ENCODE peak calls at places on chromosomes 3 and 15, in five cellular contexts. L is CD8-positive, alpha-beta T cell; P is right cardiac atrium; M is naive thymus-derived CD4-positive, alpha-beta T cell; H is brain microvascular endothelial cell. A is an unnamed sample. For H3K27me3, the result is how much of the 10 kb centered on the place peaks cover.

GRCh38 chr3:101848326-101848725 is 988 bp upstream of the NFKBIZ start:
- DNase-seq in L (no peak), P (no peak), M (no peak), H (no peak), A (no peak)

GRCh38 chr3:17090271-17090992 is 205.7 kb downstream of the PLCL2 start:
- DNase-seq in L (no peak), P (no peak), M (no peak), H (no peak), A (no peak)

GRCh38 chr3:122183893-122184590 is 574 bp downstream of the CASR start:
- DNase-seq in L (no peak), P (peak), M (no peak), H (no peak), A (no peak)

GRCh38 chr3:19148768-19149091 is 420 bp downstream of the KCNH8 start:
- DNase-seq in L (no peak), P (no peak), M (peak), H (no peak), A (no peak)

GRCh38 chr3:179321585-179322322 is 1.1 kb upstream of the ZNF639 start:
- DNase-seq in L (no peak), P (no peak), M (peak), H (peak), A (peak)

GRCh38 chr3:37075955-37076354 is 82.6 kb downstream of the MLH1 start:
- DNase-seq in L (no peak), P (no peak), M (no peak), H (no peak), A (no peak)

GRCh38 chr3:9422712-9423424 is 25.5 kb downstream of the SETD5 start:
- DNase-seq in L (no peak), P (peak), M (peak), H (peak), A (peak)

GRCh38 chr3:82973810-82974209 is 1212.4 kb upstream of the GBE1 start:
- DNase-seq in L (no peak), P (no peak), M (no peak), H (no peak), A (no peak)

GRCh38 chr15:83243634-83244033 is 36.0 kb upstream of the HDGFL3 start:
- DNase-seq in L (no peak), P (no peak), M (no peak), H (no peak), A (no peak)

GRCh38 chr15:81117136-81117535 is 16.9 kb upstream of the CFAP161 start:
- DNase-seq in L (no peak), P (no peak), M (no peak), H (peak), A (no peak)

GRCh38 chr3:40753956-40754355 is 229.2 kb downstream of the ZNF621 start:
- DNase-seq in L (no peak), P (no peak), M (no peak), H (no peak), A (no peak)

GRCh38 chr3:9347887-9348286 is 15.0 kb upstream of the THUMPD3 start:
- DNase-seq in L (no peak), P (no peak), M (no peak), H (no peak), A (no peak)

GRCh38 chr3:110414851-110415250 is 656.8 kb upstream of the NECTIN3 start:
- DNase-seq in L (no peak), P (no peak), M (no peak), H (peak), A (no peak)

GRCh38 chr3:141659821-141660597 is 78.1 kb upstream of the RNF7 start:
- DNase-seq in L (no peak), P (peak), M (no peak), H (peak), A (no peak)

GRCh38 chr15:66706840-66707239 is 4.8 kb downstream of the SMAD6 start:
- DNase-seq in L (no peak), P (peak), M (no peak), H (no peak), A (no peak)

GRCh38 chr3:96012941-96013340 is 801.5 kb upstream of the EPHA6 start:
- DNase-seq in L (no peak), P (no peak), M (no peak), H (no peak), A (no peak)

GRCh38 chr3:128152419-128153155 is 694 bp upstream of the EEFSEC start:
- DNase-seq in L (no peak), P (no peak), M (no peak), H (peak), A (peak)

GRCh38 chr15:62067448-62068044 is 769 bp downstream of the C2CD4A start:
- DNase-seq in L (peak), P (peak), M (peak), H (no peak), A (no peak)

GRCh38 chr15:94196536-94196935 is 34.8 kb upstream of the MCTP2 start:
- DNase-seq in L (no peak), P (no peak), M (no peak), H (no peak), A (no peak)

GRCh38 chr3:127092776-127093175 is 100.2 kb upstream of the PRR23E start:
- DNase-seq in L (no peak), P (no peak), M (no peak), H (no peak), A (no peak)

GRCh38 chr3:121942116-121942786 is 48.0 kb downstream of the SLC15A2 start:
- DNase-seq in L (no peak), P (no peak), M (no peak), H (no peak), A (no peak)

GRCh38 chr15:48868549-48868948 is 9.4 kb upstream of the EID1 start:
- DNase-seq in L (no peak), P (no peak), M (no peak), H (peak), A (no peak)

GRCh38 chr15:35477853-35478252 is 68.1 kb downstream of the DPH6 start:
- DNase-seq in L (no peak), P (no peak), M (no peak), H (no peak), A (no peak)

GRCh38 chr15:63372753-63373152 is 8.9 kb downstream of the CA12 start:
- DNase-seq in L (no peak), P (no peak), M (no peak), H (no peak), A (no peak)

GRCh38 chr15:63373330-63373729 is 8.3 kb downstream of the CA12 start:
- DNase-seq in L (no peak), P (no peak), M (no peak), H (no peak), A (no peak)

GRCh38 chr15:63371297-63371918 is 10.2 kb downstream of the CA12 start:
- DNase-seq in L (no peak), P (no peak), M (no peak), H (peak), A (no peak)

GRCh38 chr15:63370764-63371163 is 10.9 kb downstream of the CA12 start:
- DNase-seq in L (no peak), P (no peak), M (no peak), H (no peak), A (no peak)

DNA sequence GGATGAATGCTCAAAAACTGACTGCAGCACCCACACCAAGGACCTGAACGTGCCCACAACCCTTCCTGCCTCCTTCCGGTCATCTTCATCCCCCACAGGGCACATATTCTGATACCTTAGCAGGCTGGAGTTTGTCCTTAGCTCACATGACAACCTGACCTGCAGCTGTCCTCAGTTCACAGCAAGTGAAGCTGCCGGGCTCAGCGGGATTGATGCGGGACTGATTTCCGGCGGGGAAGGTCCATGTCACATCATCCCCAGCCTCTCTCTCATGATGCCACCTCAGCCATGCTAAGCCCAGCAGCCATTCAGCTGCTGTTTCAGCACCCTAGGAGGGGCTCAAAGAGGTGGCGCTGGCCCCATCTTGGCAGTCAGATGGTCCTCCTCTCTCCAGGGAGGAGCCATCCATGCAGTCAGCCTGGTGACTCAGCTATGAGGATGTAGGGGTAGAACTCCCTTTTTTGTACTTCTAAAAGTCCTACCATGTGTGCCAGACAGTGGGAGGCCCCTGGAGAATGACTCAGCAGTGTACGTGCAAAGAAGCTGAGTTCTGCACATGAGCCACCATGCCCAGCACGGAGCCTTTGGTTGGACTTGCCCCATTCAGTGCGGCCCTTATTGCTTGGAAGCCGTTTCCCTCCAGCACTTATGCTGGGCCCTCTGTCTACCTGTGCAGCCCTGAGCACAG is 9.5 kb downstream of the CA12 start:
- DNase-seq in L (no peak), P (peak), M (no peak), H (peak), A (peak)
- H3K4me3 ChIP-seq in L (no peak), P (no peak), M (no peak), H (no peak), A (no peak)

DNA sequence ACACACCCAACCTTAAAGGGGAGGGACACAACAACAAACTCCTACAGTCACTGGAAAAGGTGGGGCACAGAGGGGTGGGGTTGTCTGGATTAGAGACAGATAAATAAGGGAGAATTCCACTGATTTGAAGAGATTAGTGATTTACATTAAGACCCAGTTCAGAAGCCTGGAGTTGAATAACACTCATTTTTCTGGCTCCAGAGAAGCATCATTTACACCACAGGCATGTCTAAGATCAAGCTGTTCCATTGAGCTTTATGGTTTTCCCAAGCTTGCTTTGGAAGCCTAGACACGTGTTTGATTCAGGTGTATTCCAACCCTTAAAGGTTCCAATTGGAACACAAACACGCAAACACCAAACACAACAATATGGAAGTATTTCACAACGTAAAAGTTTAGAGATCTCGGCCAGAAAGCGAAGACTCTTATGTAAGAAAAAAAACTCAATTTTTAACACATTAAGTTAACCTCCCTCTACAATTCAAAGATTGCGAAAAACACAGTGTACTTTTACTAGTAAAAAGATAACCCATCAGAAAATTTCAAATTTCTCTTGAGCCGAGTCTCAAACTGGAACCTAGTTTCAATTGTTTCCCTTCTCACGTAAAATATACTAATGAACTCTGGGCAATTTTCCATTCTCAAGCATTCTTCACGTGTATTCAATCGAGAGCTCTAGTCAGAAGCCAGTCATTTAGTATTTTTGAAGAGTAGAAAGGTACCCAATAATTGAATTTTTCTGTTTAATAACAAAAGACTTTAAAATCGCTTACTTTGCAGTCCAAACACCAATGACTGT is 2.1 kb downstream of the TRA2B start:
- DNase-seq in L (no peak), P (no peak), M (no peak), H (no peak), A (no peak)
- H3K27ac ChIP-seq in L (peak), P (no peak), M (peak), H (no peak), A (peak)

GRCh38 chr15:41856262-41856661 is 17.6 kb downstream of the PLA2G4B start:
- DNase-seq in L (no peak), P (no peak), M (no peak), H (no peak), A (no peak)

GRCh38 chr15:41856716-41857115 is 18.1 kb downstream of the PLA2G4B start:
- DNase-seq in L (no peak), P (no peak), M (no peak), H (no peak), A (no peak)

GRCh38 chr15:41858756-41859155 is 20.1 kb downstream of the PLA2G4B start:
- DNase-seq in L (no peak), P (no peak), M (no peak), H (no peak), A (no peak)

GRCh38 chr15:41855121-41855941 is 16.7 kb downstream of the PLA2G4B start:
- DNase-seq in L (no peak), P (no peak), M (no peak), H (no peak), A (no peak)

DNA sequence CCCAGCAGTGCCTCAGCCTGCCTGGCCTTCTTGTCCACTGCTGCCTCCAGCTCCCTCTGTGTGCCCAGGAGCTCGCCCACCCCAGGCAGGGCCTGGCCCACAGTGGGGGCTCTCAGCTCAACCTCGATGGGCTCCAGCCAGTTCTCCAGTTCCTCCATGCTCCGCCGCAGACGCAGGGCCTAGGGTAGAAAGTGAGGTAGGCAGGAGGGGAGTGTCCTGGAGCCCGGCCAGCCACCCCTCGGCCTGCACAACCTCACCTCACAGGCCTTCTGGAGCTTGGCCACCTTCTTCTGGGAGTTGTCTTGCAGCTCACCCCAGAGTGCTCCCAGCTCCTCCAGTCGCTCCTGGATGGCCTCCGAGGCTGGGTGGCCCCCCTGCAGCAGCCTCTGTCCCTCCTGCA is 18.7 kb downstream of the PLA2G4B start:
- DNase-seq in L (no peak), P (no peak), M (no peak), H (no peak), A (no peak)
- H3K27me3 ChIP-seq in L (under half), P (under half), M (under half), H (under half), A (under half)

DNA sequence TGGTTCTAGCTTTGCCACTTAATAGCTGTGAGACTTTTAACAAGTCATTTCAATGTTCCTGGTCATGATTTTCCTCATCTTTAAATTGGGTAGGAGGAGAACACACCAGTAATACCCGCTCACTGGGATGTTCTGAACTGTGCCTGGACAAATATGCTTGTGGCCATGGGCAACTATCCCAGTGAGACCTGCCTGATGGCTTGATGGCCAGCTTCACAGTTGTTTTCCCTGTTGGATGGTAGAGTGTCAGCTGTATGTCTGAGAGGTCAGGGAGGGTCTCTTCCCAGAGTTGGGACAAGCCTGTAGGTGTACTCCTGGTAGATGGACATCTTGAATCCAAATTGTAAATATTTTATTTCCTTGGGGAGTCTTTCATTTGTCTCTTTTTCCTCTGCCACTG is 92.5 kb upstream of the PFN2 start:
- DNase-seq in L (no peak), P (no peak), M (no peak), H (no peak), A (no peak)
- H3K4me3 ChIP-seq in L (no peak), P (no peak), M (no peak), H (no peak), A (no peak)

GRCh38 chr3:195183071-195183776 is 87.7 kb downstream of the XXYLT1 start:
- DNase-seq in L (no peak), P (no peak), M (no peak), H (no peak), A (no peak)

GRCh38 chr3:195182470-195182795 is 88.5 kb downstream of the XXYLT1 start:
- DNase-seq in L (no peak), P (no peak), M (no peak), H (peak), A (no peak)

GRCh38 chr3:195180490-195181106 is 90.4 kb downstream of the XXYLT1 start:
- DNase-seq in L (no peak), P (no peak), M (no peak), H (no peak), A (no peak)

GRCh38 chr3:195181107-195181498 is 89.9 kb downstream of the XXYLT1 start:
- DNase-seq in L (no peak), P (no peak), M (no peak), H (no peak), A (no peak)

DNA sequence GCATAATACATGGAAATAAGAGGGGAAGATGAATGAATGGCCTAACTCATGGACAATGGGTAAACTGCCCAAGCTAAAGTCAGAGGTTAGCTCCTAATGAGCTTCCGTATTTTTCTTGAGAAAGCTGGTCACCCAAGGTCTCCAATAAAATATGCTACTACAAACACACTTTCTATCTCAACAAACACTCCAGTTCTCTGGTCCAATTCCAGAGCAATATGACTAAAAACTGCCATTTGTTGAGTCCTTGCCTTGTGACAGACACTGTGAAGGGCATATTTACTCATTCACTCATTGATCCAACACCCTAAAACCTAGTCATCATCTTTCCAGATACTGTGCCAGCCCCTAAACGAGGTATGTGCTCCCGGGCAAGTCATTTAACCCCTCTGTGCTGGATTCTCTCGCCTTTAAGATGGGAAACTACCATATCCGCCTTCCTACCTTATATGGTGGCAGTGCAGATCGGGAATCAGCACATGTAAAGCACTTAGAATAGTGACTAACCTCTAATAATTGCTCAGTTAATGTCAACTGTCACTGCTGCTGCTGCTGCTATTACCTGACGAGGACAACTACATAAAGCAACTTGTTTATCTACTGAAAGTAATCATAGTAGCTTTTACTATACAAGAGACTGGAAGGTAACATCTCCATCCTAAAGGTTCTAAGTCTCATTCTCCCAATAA is 89.0 kb downstream of the XXYLT1 start:
- DNase-seq in L (no peak), P (no peak), M (no peak), H (no peak), A (no peak)
- H3K27ac ChIP-seq in L (no peak), P (no peak), M (no peak), H (peak), A (no peak)

GRCh38 chr3:13883681-13884080 is 3.8 kb upstream of the WNT7A start:
- DNase-seq in L (no peak), P (no peak), M (no peak), H (no peak), A (no peak)

GRCh38 chr3:13887746-13888300 is 8.0 kb upstream of the WNT7A start:
- DNase-seq in L (peak), P (no peak), M (no peak), H (no peak), A (no peak)

GRCh38 chr3:13884851-13885703 is 5.2 kb upstream of the WNT7A start:
- DNase-seq in L (peak), P (no peak), M (peak), H (no peak), A (peak)

GRCh38 chr3:13886593-13887129 is 6.8 kb upstream of the WNT7A start:
- DNase-seq in L (peak), P (no peak), M (no peak), H (no peak), A (no peak)

GRCh38 chr3:13885704-13886010 is 5.8 kb upstream of the WNT7A start:
- DNase-seq in L (peak), P (no peak), M (no peak), H (no peak), A (no peak)
- H3K27me3 ChIP-seq in L (under half), P (under half), M (under half), H (under half), A (under half)

GRCh38 chr3:186742618-186743335 is 25.6 kb downstream of the KNG1 start:
- DNase-seq in L (no peak), P (no peak), M (no peak), H (no peak), A (no peak)
- H3K4me3 ChIP-seq in L (no peak), P (no peak), M (no peak), H (no peak), A (no peak)

DNA sequence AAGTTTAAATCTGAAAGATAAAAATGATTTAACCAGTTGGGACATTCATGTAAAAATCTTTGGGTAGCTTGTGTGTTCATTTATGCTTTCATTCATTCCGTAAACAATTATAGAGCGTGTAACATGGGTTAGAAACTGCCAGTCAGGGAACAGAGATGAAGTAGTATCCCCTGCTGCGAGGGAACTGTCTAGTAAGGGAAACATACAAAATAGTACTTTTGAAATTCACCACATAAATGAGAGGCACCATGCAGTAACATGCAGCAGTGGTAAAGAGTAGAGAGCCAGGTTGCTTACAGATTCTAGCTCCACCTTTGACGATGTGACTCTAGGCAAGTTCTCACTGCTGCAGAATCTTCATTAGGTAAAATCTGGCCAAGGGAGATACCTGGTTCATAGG is 921 bp downstream of the DZIP3 start:
- DNase-seq in L (no peak), P (no peak), M (peak), H (no peak), A (no peak)
- H3K27ac ChIP-seq in L (peak), P (no peak), M (peak), H (peak), A (no peak)